ENCODE peak calls at places on chromosomes 11 and 22, in nine cellular contexts. V is dorsolateral prefrontal cortex; Z is fibroblast of pulmonary artery; L is pancreas; Q is adipocyte; R is body of pancreas; S is CD4-positive, CD25-positive, alpha-beta regulatory T cell; B is BJ; W is CD8-positive, alpha-beta memory T cell. I is an unnamed sample.

GRCh38 chr11:536841-537621 is at the start of gene LRRC56:
- DNase-seq in S (peak), B (peak), R (peak), Q (peak), Z (peak), L (peak), V (peak), W (peak), I (peak)

GRCh38 chr11:27916541-27917100 is 191.3 kb downstream of the KIF18A start:
- DNase-seq in Z (no peak), L (no peak), Q (no peak), S (no peak), W (no peak), R (no peak), B (no peak), V (no peak), I (peak)

GRCh38 chr11:71256080-71256479 is 3.7 kb upstream of the SHANK2 start:
- DNase-seq in V (no peak), S (no peak), B (no peak), Q (no peak), R (no peak), Z (no peak), W (no peak), L (no peak), I (no peak)

GRCh38 chr11:19370100-19370861 is 129.5 kb upstream of the E2F8 start:
- DNase-seq in R (peak), V (no peak), L (no peak), W (no peak), S (no peak), Q (peak), Z (peak), B (no peak), I (peak)

GRCh38 chr22:27668828-27669797 is 132.4 kb downstream of the MN1 start:
- DNase-seq in L (peak), B (peak), Q (no peak), W (no peak), S (no peak), Z (peak), R (no peak), V (no peak), I (peak)

GRCh38 chr11:68989936-68990606 is 9.3 kb upstream of the MRGPRD start:
- DNase-seq in L (no peak), B (no peak), W (no peak), V (peak), S (no peak), Z (no peak), R (no peak), Q (no peak), I (no peak)

GRCh38 chr22:23370251-23370650 is 189.9 kb downstream of the BCR start:
- DNase-seq in S (no peak), Z (no peak), Q (no peak), B (no peak), R (no peak), W (no peak), V (no peak), L (no peak), I (no peak)

GRCh38 chr22:32204856-32205722 is at the start of gene RFPL2:
- DNase-seq in W (peak), S (peak), V (peak), B (no peak), R (no peak), Q (no peak), L (no peak), Z (peak), I (no peak)

GRCh38 chr11:134725939-134726639 is 314.0 kb upstream of the B3GAT1 start:
- DNase-seq in L (peak), W (no peak), V (no peak), Q (no peak), S (no peak), B (no peak), R (peak), Z (no peak), I (no peak)

GRCh38 chr11:28713850-28714249 is 605.7 kb downstream of the METTL15 start:
- DNase-seq in W (no peak), B (no peak), S (no peak), Q (no peak), V (no peak), R (no peak), Z (no peak), L (no peak), I (no peak)

GRCh38 chr22:27212617-27213177 is 555.3 kb downstream of the MIAT start:
- DNase-seq in Z (peak), R (peak), W (no peak), B (peak), V (no peak), S (no peak), Q (peak), L (peak), I (peak)

GRCh38 chr11:134270250-134270714 is 5.9 kb upstream of the GLB1L3 start:
- DNase-seq in Q (no peak), V (no peak), B (no peak), R (no peak), S (peak), Z (no peak), L (no peak), W (no peak), I (no peak)

GRCh38 chr22:45505991-45506743 is 3.5 kb downstream of the FBLN1 start:
- DNase-seq in L (no peak), Z (no peak), R (no peak), S (no peak), V (no peak), B (no peak), Q (no peak), W (no peak), I (no peak)
- H3K4me3 ChIP-seq in L (no peak), Z (no peak), R (no peak), S (no peak), V (no peak), B (peak), Q (no peak), W (no peak), I (no peak)

GRCh38 chr22:38412435-38413084 is 42.4 kb downstream of the KCNJ4 start:
- DNase-seq in R (peak), S (peak), Z (no peak), V (no peak), B (no peak), Q (no peak), W (peak), L (peak), I (no peak)
- H3K4me3 ChIP-seq in R (no peak), S (no peak), Z (no peak), V (peak), B (no peak), Q (peak), W (no peak), L (peak), I (no peak)

GRCh38 chr22:46586123-46586519 is 34.1 kb upstream of the GRAMD4 start:
- DNase-seq in Z (no peak), L (no peak), W (no peak), V (no peak), R (no peak), S (no peak), Q (no peak), B (no peak), I (no peak)

GRCh38 chr22:46587492-46588278 is 32.5 kb upstream of the GRAMD4 start:
- DNase-seq in S (peak), B (no peak), Z (no peak), W (no peak), L (no peak), V (no peak), R (no peak), Q (no peak), I (no peak)

GRCh38 chr22:46586531-46587011 is 33.6 kb upstream of the GRAMD4 start:
- DNase-seq in L (no peak), Z (no peak), B (no peak), S (no peak), R (no peak), V (no peak), Q (no peak), W (no peak), I (no peak)

GRCh38 chr22:46588279-46589140 is 31.7 kb upstream of the GRAMD4 start:
- DNase-seq in V (no peak), S (no peak), Z (no peak), W (no peak), B (no peak), Q (no peak), L (no peak), R (no peak), I (no peak)

DNA sequence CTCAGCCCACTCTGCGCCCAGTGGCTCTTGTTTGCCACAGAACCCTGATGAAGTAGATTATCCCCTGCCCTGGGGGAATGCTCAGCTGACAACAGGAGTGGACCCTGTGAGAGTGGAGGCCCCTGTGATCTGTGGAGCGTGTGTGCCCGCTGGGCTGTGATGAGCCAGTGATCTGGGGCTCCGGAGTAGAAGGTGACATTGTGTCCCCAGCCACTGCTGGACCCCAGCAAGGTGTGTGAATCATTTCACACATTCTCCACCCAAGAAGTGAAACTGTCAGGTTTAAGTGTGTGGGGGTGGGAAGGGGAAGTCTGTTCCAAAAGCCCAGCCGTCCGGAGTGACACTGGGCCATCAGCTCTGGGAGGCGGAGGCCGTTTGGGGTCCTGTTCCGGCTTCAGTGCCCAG is 33.1 kb upstream of the GRAMD4 start:
- DNase-seq in S (peak), V (no peak), Z (no peak), R (no peak), B (no peak), L (no peak), W (no peak), Q (no peak), I (no peak)
- H3K4me3 ChIP-seq in S (peak), V (no peak), Z (no peak), R (no peak), B (no peak), L (no peak), W (no peak), Q (no peak), I (no peak)

GRCh38 chr22:45977551-45978274 is 751 bp upstream of the WNT7B start:
- DNase-seq in S (no peak), L (no peak), Q (peak), B (no peak), Z (no peak), V (no peak), R (no peak), W (no peak), I (no peak)
- H3K4me3 ChIP-seq in S (no peak), L (no peak), Q (no peak), B (no peak), Z (no peak), V (peak), R (no peak), W (no peak), I (no peak)

I was measured in skeletal muscle cell.